ENCODE peak calls at places on chromosomes 6 and 20, in six cellular contexts. I is fibroblast of lung, M is transverse colon, H is AG04450, V is endothelial cell of umbilical vein, U is fibroblast of mammary gland. E is an unnamed sample.

GRCh38 chr6:98921038-98921437 is 26.7 kb downstream of the FBXL4 start:
- DNase-seq in V (no peak), H (no peak), U (no peak), I (no peak), M (no peak), E (no peak)

GRCh38 chr20:4017051-4017702 is 1.8 kb upstream of the RNF24 start:
- DNase-seq in I (no peak), V (no peak), U (no peak), H (no peak), M (no peak), E (no peak)

GRCh38 chr6:81906041-81906440 is 153.6 kb upstream of the TENT5A start:
- DNase-seq in I (no peak), U (no peak), M (no peak), V (no peak), H (no peak), E (no peak)

GRCh38 chr6:30071858-30072257 is 3.7 kb downstream of the RNF39 start:
- DNase-seq in U (no peak), V (no peak), I (no peak), M (no peak), H (no peak), E (no peak)

GRCh38 chr6:118876814-118877213 is 17.1 kb upstream of the ASF1A start:
- DNase-seq in V (no peak), M (no peak), H (no peak), I (peak), U (peak), E (no peak)

GRCh38 chr6:47741807-47742206 is 40.0 kb upstream of the OPN5 start:
- DNase-seq in I (no peak), V (peak), H (no peak), U (peak), M (peak), E (no peak)

GRCh38 chr6:48825501-48826317 is 637.3 kb downstream of the MMUT start:
- DNase-seq in I (peak), V (peak), H (no peak), U (peak), M (no peak), E (no peak)

GRCh38 chr20:6909608-6910007 is 142.1 kb downstream of the BMP2 start:
- DNase-seq in I (no peak), U (no peak), H (no peak), M (no peak), V (no peak), E (no peak)

GRCh38 chr6:111563581-111563980 is 42.1 kb downstream of the TRAF3IP2 start:
- DNase-seq in U (no peak), M (no peak), H (no peak), I (no peak), V (no peak), E (no peak)

GRCh38 chr20:45892049-45892816 is 1.1 kb downstream of the CTSA start:
- DNase-seq in I (peak), M (peak), U (no peak), V (peak), H (no peak), E (no peak)

DNA sequence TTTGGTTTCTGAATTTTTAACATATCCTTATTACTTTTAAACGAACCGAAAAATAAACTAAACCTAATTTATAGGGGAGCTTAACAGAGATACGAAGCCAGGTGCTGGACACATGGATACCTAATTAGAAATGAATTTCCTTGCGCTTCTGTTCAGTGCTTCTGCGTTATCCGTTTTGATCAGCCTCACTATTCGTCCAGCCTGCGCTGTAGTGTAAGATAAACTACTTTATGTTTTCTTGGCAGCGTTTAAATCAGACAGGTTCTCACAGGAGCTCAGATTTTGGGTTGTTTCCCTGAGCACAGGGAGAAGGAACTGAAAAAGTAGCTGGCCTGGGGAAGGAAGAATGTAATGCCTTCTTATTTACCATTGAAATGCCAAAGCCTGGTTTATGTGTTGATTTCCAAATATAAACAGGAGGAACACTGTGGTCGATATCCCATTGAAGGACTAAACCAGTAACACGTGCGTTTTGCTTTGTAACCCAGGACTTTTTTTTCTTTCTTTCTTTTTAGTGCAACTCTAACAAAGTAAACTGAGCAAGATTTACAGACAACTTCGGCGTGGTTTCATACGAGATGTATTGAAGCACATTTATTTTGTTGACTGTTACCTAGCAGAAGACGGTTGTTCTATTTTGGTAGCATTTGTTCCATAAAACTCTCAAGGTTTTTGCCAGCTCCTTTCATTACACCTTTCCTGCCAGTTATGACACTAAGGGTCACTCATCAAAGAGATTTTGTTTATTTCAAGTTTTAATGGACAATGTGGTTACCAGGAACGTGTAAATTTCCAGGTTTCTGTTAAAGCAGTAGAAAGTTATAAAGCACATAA is 214.8 kb upstream of the HEY2 start:
- DNase-seq in H (no peak), M (no peak), V (peak), I (no peak), U (no peak), E (no peak)
- H3K4me3 ChIP-seq in H (no peak), M (no peak), V (peak), I (no peak), U (no peak), E (no peak)

GRCh38 chr6:32968770-32969684 is 633 bp downstream of the BRD2 start:
- DNase-seq in U (peak), M (peak), H (peak), V (peak), I (peak), E (no peak)
- TF ChIP-seq CTCF in U (peak), M (no peak), H (peak), V (no peak), I (peak), E (peak)

GRCh38 chr6:36546958-36547645 is at the start of gene STK38:
- DNase-seq in V (peak), M (peak), H (peak), U (peak), I (peak), E (peak)

GRCh38 chr6:36546664-36546957 is 668 bp downstream of the STK38 start:
- DNase-seq in V (peak), M (no peak), H (no peak), I (no peak), U (no peak), E (no peak)

GRCh38 chr6:36545767-36546663 is 1.3 kb downstream of the STK38 start:
- DNase-seq in M (peak), V (no peak), U (peak), I (peak), H (no peak), E (no peak)

GRCh38 chr6:36548401-36548743 is 1.1 kb upstream of the STK38 start:
- DNase-seq in I (no peak), V (no peak), M (no peak), H (no peak), U (no peak), E (no peak)

GRCh38 chr6:36547646-36548400 is 544 bp upstream of the STK38 start:
- DNase-seq in M (no peak), U (no peak), V (no peak), H (no peak), I (no peak), E (no peak)
- H3K4me3 ChIP-seq in M (peak), U (peak), V (no peak), H (peak), I (no peak), E (no peak)

GRCh38 chr6:143233563-143234285 is 173.0 kb downstream of the AIG1 start:
- DNase-seq in U (no peak), V (no peak), H (no peak), M (no peak), I (no peak), E (no peak)

GRCh38 chr6:143236151-143236788 is 175.6 kb downstream of the AIG1 start:
- DNase-seq in I (no peak), M (no peak), V (no peak), H (no peak), U (peak), E (peak)

GRCh38 chr6:143229402-143229801 is 168.7 kb downstream of the AIG1 start:
- DNase-seq in V (no peak), M (no peak), H (no peak), I (no peak), U (no peak), E (no peak)

GRCh38 chr6:143234686-143235085 is 174.0 kb downstream of the AIG1 start:
- DNase-seq in M (no peak), U (peak), H (no peak), I (no peak), V (no peak), E (no peak)

DNA sequence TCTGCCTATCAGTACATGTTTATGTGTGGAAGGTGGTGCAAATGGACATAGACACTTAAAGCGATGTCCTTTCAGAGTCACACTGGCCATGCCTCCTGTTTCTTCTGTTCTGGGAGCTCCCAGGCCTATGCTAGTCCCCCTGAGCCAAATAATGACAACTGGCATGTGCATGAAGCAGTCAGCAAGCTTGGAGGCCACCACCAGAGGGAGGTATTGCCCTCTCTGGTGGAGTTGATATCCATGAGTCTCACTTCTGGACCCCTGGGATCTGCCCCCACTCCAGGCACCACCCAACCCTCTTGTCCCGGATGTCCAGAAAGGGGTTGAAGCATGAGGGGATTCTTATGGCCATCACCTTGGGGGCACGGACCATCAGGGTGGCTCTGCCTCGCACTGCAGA is 172.2 kb downstream of the AIG1 start:
- DNase-seq in I (peak), U (peak), V (peak), M (peak), H (no peak), E (no peak)
- TF ChIP-seq CTCF in I (peak), U (peak), V (peak), M (peak), H (peak), E (peak)

GRCh38 chr6:107314644-107315043 is 144.7 kb downstream of the PDSS2 start:
- DNase-seq in V (no peak), H (no peak), M (no peak), U (no peak), I (no peak), E (no peak)
- H3K4me3 ChIP-seq in V (no peak), H (no peak), M (no peak), U (no peak), I (no peak), E (no peak)

GRCh38 chr6:105500693-105501092 is 97.8 kb upstream of the PREP start:
- DNase-seq in U (no peak), V (no peak), M (no peak), I (no peak), H (no peak), E (no peak)
- TF ChIP-seq CTCF in U (no peak), V (no peak), M (no peak), I (no peak), H (no peak), E (peak)

DNA sequence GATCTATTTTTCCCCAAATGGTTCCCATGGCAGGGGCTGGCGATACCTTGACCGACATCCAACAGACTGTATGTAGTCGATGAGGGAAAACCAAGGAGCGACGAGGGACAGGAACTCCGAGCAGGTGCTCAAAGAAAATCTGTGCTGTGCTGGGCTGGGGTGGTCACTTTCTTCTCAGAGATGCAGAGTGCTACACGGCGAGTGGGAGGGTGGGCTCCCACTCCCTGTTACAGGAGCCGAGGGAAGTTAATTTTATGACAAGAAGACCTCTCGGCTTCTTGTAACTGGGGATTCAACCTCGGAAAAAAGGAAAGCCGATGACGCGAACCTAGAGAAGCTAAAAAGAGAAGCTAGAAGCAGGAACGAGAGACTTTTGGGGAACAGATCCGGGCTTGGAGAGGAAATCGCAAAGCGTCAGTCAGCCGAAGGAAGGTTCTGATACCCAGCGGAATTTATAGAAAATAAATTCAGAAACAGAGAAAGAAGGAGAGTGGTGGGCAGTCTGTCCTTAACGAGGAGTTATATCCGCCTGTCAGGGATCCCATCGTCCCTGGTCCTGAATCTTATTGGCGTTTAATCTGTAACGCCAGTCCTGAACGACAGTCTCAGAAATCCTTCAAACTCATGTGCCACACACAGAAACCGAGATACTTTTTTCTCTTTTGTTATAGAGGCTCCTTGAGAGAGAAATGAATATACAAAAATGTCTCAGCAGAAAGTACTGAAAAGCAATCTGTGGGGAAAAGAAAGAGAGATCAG is 84.6 kb upstream of the ZNF322 start:
- DNase-seq in V (no peak), U (no peak), M (no peak), H (no peak), I (no peak), E (no peak)
- H3K4me3 ChIP-seq in V (no peak), U (peak), M (no peak), H (peak), I (no peak), E (no peak)

E was measured in AG09309.